ENCODE peak calls at places on chromosomes 4 and X, in eight cellular contexts. C is activated naive CD8-positive, alpha-beta T cell treated with anti-CD3 and anti-CD28 coated beads, Interleukin-2, amount 50 U/mL, for 24 hours; O is PC-3; K is GM23338; P is CD4-positive, alpha-beta T cell; B is natural killer cell; U is T-cell; F is memory B cell. Q is an unnamed sample.

GRCh38 chrX:3142259-3143042 is 101.2 kb downstream of the ARSF start:
- ATAC-seq in K (no peak), B (no peak), C (peak), U (peak), F (peak), O (no peak), P (no peak), Q (no peak)

GRCh38 chrX:109902665-109903064 is 100.2 kb upstream of the TMEM164 start:
- ATAC-seq in U (no peak), P (no peak), F (no peak), O (peak), B (no peak), C (no peak), K (no peak), Q (no peak)

GRCh38 chrX:47200385-47201150 is 6.9 kb downstream of the UBA1 start:
- ATAC-seq in O (peak), P (no peak), B (no peak), U (no peak), C (no peak), K (no peak), F (no peak), Q (no peak)

GRCh38 chr4:42399393-42399792 is 2.1 kb downstream of the SHISA3 start:
- ATAC-seq in B (no peak), O (no peak), C (no peak), U (no peak), F (peak), K (peak), P (no peak), Q (no peak)

GRCh38 chr4:5355846-5356245 is 304.6 kb downstream of the STK32B start:
- ATAC-seq in U (no peak), O (no peak), C (no peak), B (no peak), F (no peak), K (no peak), P (no peak), Q (no peak)

GRCh38 chr4:26050212-26050643 is 136.2 kb downstream of the SMIM20 start:
- ATAC-seq in O (no peak), U (no peak), P (no peak), C (no peak), F (peak), K (no peak), B (no peak), Q (no peak)

GRCh38 chr4:79281577-79282359 is 44.1 kb downstream of the NAA11 start:
- ATAC-seq in U (no peak), C (no peak), P (no peak), B (no peak), K (peak), O (no peak), F (no peak), Q (no peak)

GRCh38 chrX:19017271-19017670 is 33.4 kb upstream of the PHKA2 start:
- ATAC-seq in P (no peak), B (no peak), K (peak), U (no peak), O (peak), F (no peak), C (no peak), Q (no peak)

GRCh38 chr4:129641179-129641578 is 545.2 kb downstream of the C4orf33 start:
- ATAC-seq in K (peak), C (no peak), B (no peak), U (no peak), P (no peak), O (peak), F (no peak), Q (no peak)

GRCh38 chr4:79748835-79749234 is 324.2 kb downstream of the ANTXR2 start:
- ATAC-seq in C (no peak), O (no peak), P (no peak), B (no peak), K (no peak), F (no peak), U (no peak), Q (no peak)

GRCh38 chr4:140312101-140312500 is 61.3 kb upstream of the SCOC start:
- ATAC-seq in O (no peak), K (no peak), F (no peak), C (no peak), B (no peak), P (no peak), U (no peak), Q (no peak)

GRCh38 chr4:184514121-184514988 is 40.0 kb upstream of the IRF2 start:
- ATAC-seq in P (peak), F (peak), C (peak), U (peak), K (no peak), B (no peak), O (peak), Q (peak)

GRCh38 chr4:70706516-70706915 is 15.2 kb upstream of the RUFY3 start:
- ATAC-seq in P (no peak), O (no peak), K (no peak), B (no peak), U (no peak), C (no peak), F (no peak), Q (no peak)

GRCh38 chr4:15018389-15018788 is 16.1 kb downstream of the CPEB2 start:
- ATAC-seq in P (no peak), O (no peak), U (no peak), F (no peak), B (no peak), K (no peak), C (peak), Q (peak)

GRCh38 chr4:57044279-57044678 is 65.6 kb downstream of the POLR2B start:
- ATAC-seq in F (no peak), C (no peak), U (no peak), P (no peak), K (no peak), B (no peak), O (no peak), Q (no peak)

GRCh38 chr4:159273126-159273438 is 170.2 kb downstream of the RAPGEF2 start:
- ATAC-seq in P (no peak), K (no peak), O (no peak), C (no peak), U (no peak), B (no peak), F (no peak), Q (no peak)

GRCh38 chr4:41852229-41852628 is 83.0 kb upstream of the TMEM33 start:
- ATAC-seq in U (no peak), F (no peak), K (no peak), B (no peak), P (no peak), O (no peak), C (no peak), Q (no peak)

GRCh38 chrX:68416592-68416991 is 16.7 kb downstream of the OPHN1 start:
- ATAC-seq in U (no peak), P (no peak), B (no peak), C (no peak), O (peak), K (no peak), F (no peak), Q (no peak)

GRCh38 chrX:16445166-16445752 is 204.7 kb upstream of the S100G start:
- ATAC-seq in U (peak), O (peak), P (peak), B (peak), K (peak), C (peak), F (peak), Q (peak)

GRCh38 chrX:79081895-79082512 is 62.5 kb upstream of the GPR174 start:
- ATAC-seq in P (peak), U (peak), F (peak), O (peak), B (peak), C (peak), K (no peak), Q (peak)

GRCh38 chr4:26815199-26815598 is 45.4 kb upstream of the STIM2 start:
- ATAC-seq in P (no peak), B (no peak), K (no peak), U (no peak), O (no peak), C (no peak), F (no peak), Q (no peak)

GRCh38 chr4:73761856-73762255 is 21.5 kb downstream of the CXCL8 start:
- ATAC-seq in K (no peak), F (no peak), U (no peak), P (no peak), O (no peak), C (no peak), B (no peak), Q (no peak)

GRCh38 chrX:70664726-70665125 is 220.1 kb downstream of the DLG3 start:
- ATAC-seq in K (no peak), O (peak), U (no peak), B (no peak), C (peak), P (no peak), F (no peak), Q (peak)

GRCh38 chr4:37224832-37225231 is 19.7 kb upstream of the NWD2 start:
- ATAC-seq in P (no peak), U (no peak), B (no peak), F (no peak), O (no peak), K (no peak), C (no peak), Q (no peak)

GRCh38 chrX:68196939-68197791 is 236.1 kb downstream of the OPHN1 start:
- ATAC-seq in F (no peak), O (peak), B (peak), P (no peak), U (no peak), C (no peak), K (peak), Q (peak)

GRCh38 chrX:29461039-29461438 is 754.3 kb upstream of the MAGEB2 start:
- ATAC-seq in K (no peak), C (no peak), O (no peak), F (no peak), P (no peak), B (no peak), U (no peak), Q (no peak)

GRCh38 chr4:25827897-25828296 is 34.9 kb downstream of the SEL1L3 start:
- ATAC-seq in C (no peak), U (no peak), K (no peak), P (no peak), O (no peak), F (no peak), B (no peak), Q (no peak)